ENCODE peak calls at places on chromosome 1, in seven cellular contexts. One of them, this sample, is unnamed.

GRCh38 chr1:150106331-150106730 is 38.8 kb downstream of the VPS45 start:
- DNase-seq in foreskin keratinocyte: no peak
- DNase-seq in upper lobe of right lung: no peak
- DNase-seq in fibroblast of lung: peak
- DNase-seq in cardiac fibroblast: no peak
- DNase-seq in hepatocyte: no peak
- DNase-seq in AG09309: no peak
- DNase-seq in this sample: no peak

GRCh38 chr1:68819190-68819829 is 322.4 kb upstream of the DEPDC1 start:
- DNase-seq in cardiac fibroblast: peak
- DNase-seq in AG09309: no peak
- DNase-seq in fibroblast of lung: peak
- DNase-seq in hepatocyte: peak
- DNase-seq in foreskin keratinocyte: peak
- DNase-seq in upper lobe of right lung: no peak
- DNase-seq in this sample: peak

GRCh38 chr1:69246721-69247120 is 321.0 kb upstream of the LRRC7 start:
- DNase-seq in foreskin keratinocyte: no peak
- DNase-seq in cardiac fibroblast: peak
- DNase-seq in fibroblast of lung: peak
- DNase-seq in upper lobe of right lung: no peak
- DNase-seq in hepatocyte: no peak
- DNase-seq in AG09309: no peak
- DNase-seq in this sample: no peak

GRCh38 chr1:84634536-84635205 is 55.6 kb downstream of the SSX2IP start:
- DNase-seq in AG09309: no peak
- DNase-seq in foreskin keratinocyte: peak
- DNase-seq in upper lobe of right lung: no peak
- DNase-seq in fibroblast of lung: no peak
- DNase-seq in hepatocyte: peak
- DNase-seq in cardiac fibroblast: no peak
- DNase-seq in this sample: no peak

GRCh38 chr1:68796888-68797287 is 300.0 kb upstream of the DEPDC1 start:
- DNase-seq in hepatocyte: no peak
- DNase-seq in cardiac fibroblast: no peak
- DNase-seq in upper lobe of right lung: no peak
- DNase-seq in AG09309: no peak
- DNase-seq in foreskin keratinocyte: no peak
- DNase-seq in fibroblast of lung: no peak
- DNase-seq in this sample: no peak

GRCh38 chr1:1680912-1681273 is 11.7 kb downstream of the SLC35E2B start:
- DNase-seq in fibroblast of lung: no peak
- DNase-seq in upper lobe of right lung: no peak
- DNase-seq in AG09309: no peak
- DNase-seq in hepatocyte: peak
- DNase-seq in cardiac fibroblast: no peak
- DNase-seq in foreskin keratinocyte: no peak
- DNase-seq in this sample: no peak

GRCh38 chr1:154765970-154766369 is 104.1 kb downstream of the KCNN3 start:
- DNase-seq in AG09309: no peak
- DNase-seq in cardiac fibroblast: peak
- DNase-seq in upper lobe of right lung: peak
- DNase-seq in hepatocyte: peak
- DNase-seq in foreskin keratinocyte: no peak
- DNase-seq in fibroblast of lung: peak
- DNase-seq in this sample: no peak

GRCh38 chr1:28971980-28972771 is 57.8 kb downstream of the EPB41 start:
- DNase-seq in AG09309: peak
- DNase-seq in cardiac fibroblast: peak
- DNase-seq in fibroblast of lung: peak
- DNase-seq in hepatocyte: peak
- DNase-seq in upper lobe of right lung: no peak
- DNase-seq in foreskin keratinocyte: peak
- DNase-seq in this sample: no peak

GRCh38 chr1:29470087-29470787 is 233.9 kb downstream of the PTPRU start:
- DNase-seq in hepatocyte: no peak
- DNase-seq in upper lobe of right lung: no peak
- DNase-seq in fibroblast of lung: no peak
- DNase-seq in AG09309: no peak
- DNase-seq in cardiac fibroblast: no peak
- DNase-seq in foreskin keratinocyte: no peak
- DNase-seq in this sample: no peak

GRCh38 chr1:15355968-15356621 is 53.6 kb upstream of the EFHD2 start:
- DNase-seq in hepatocyte: peak
- DNase-seq in upper lobe of right lung: no peak
- DNase-seq in foreskin keratinocyte: peak
- DNase-seq in AG09309: no peak
- DNase-seq in fibroblast of lung: peak
- DNase-seq in cardiac fibroblast: no peak
- DNase-seq in this sample: peak

GRCh38 chr1:26215246-26215645 is 18.8 kb upstream of the CEP85 start:
- DNase-seq in hepatocyte: no peak
- DNase-seq in cardiac fibroblast: no peak
- DNase-seq in fibroblast of lung: no peak
- DNase-seq in upper lobe of right lung: peak
- DNase-seq in AG09309: no peak
- DNase-seq in foreskin keratinocyte: no peak
- DNase-seq in this sample: no peak

GRCh38 chr1:108209456-108210108 is 9.4 kb upstream of the SLC25A24 start:
- DNase-seq in hepatocyte: no peak
- DNase-seq in foreskin keratinocyte: no peak
- DNase-seq in cardiac fibroblast: no peak
- DNase-seq in upper lobe of right lung: no peak
- DNase-seq in AG09309: no peak
- DNase-seq in fibroblast of lung: no peak
- DNase-seq in this sample: peak

GRCh38 chr1:178143730-178144343 is 49.9 kb downstream of the RASAL2 start:
- DNase-seq in hepatocyte: no peak
- DNase-seq in fibroblast of lung: peak
- DNase-seq in cardiac fibroblast: no peak
- DNase-seq in upper lobe of right lung: no peak
- DNase-seq in foreskin keratinocyte: peak
- DNase-seq in AG09309: no peak
- DNase-seq in this sample: no peak

GRCh38 chr1:53686371-53687267 is 52.3 kb downstream of the GLIS1 start:
- DNase-seq in AG09309: no peak
- DNase-seq in foreskin keratinocyte: no peak
- DNase-seq in hepatocyte: no peak
- DNase-seq in fibroblast of lung: peak
- DNase-seq in cardiac fibroblast: peak
- DNase-seq in upper lobe of right lung: no peak
- DNase-seq in this sample: no peak

GRCh38 chr1:205325334-205325884 is 3.9 kb upstream of the NUAK2 start:
- DNase-seq in fibroblast of lung: peak
- DNase-seq in upper lobe of right lung: no peak
- DNase-seq in cardiac fibroblast: peak
- DNase-seq in foreskin keratinocyte: peak
- DNase-seq in AG09309: peak
- DNase-seq in hepatocyte: peak
- DNase-seq in this sample: peak

GRCh38 chr1:33876970-33877680 is 13.2 kb downstream of the HMGB4 start:
- DNase-seq in upper lobe of right lung: no peak
- DNase-seq in fibroblast of lung: peak
- DNase-seq in cardiac fibroblast: peak
- DNase-seq in hepatocyte: no peak
- DNase-seq in AG09309: peak
- DNase-seq in foreskin keratinocyte: no peak
- DNase-seq in this sample: no peak

GRCh38 chr1:221839794-221840395 is 98.0 kb upstream of the DUSP10 start:
- DNase-seq in AG09309: peak
- DNase-seq in upper lobe of right lung: no peak
- DNase-seq in fibroblast of lung: peak
- DNase-seq in cardiac fibroblast: peak
- DNase-seq in foreskin keratinocyte: peak
- DNase-seq in hepatocyte: peak
- DNase-seq in this sample: peak

GRCh38 chr1:52032124-52032784 is 1.4 kb downstream of the KTI12 start:
- DNase-seq in foreskin keratinocyte: peak
- DNase-seq in fibroblast of lung: no peak
- DNase-seq in upper lobe of right lung: no peak
- DNase-seq in hepatocyte: no peak
- DNase-seq in cardiac fibroblast: no peak
- DNase-seq in AG09309: no peak
- DNase-seq in this sample: peak

GRCh38 chr1:20726107-20726911 is 6.2 kb downstream of the SH2D5 start:
- DNase-seq in foreskin keratinocyte: no peak
- DNase-seq in fibroblast of lung: no peak
- DNase-seq in hepatocyte: no peak
- DNase-seq in AG09309: no peak
- DNase-seq in upper lobe of right lung: peak
- DNase-seq in cardiac fibroblast: no peak
- DNase-seq in this sample: no peak

GRCh38 chr1:198380275-198380674 is 160.2 kb downstream of the ATP6V1G3 start:
- DNase-seq in upper lobe of right lung: no peak
- DNase-seq in cardiac fibroblast: no peak
- DNase-seq in foreskin keratinocyte: no peak
- DNase-seq in fibroblast of lung: no peak
- DNase-seq in hepatocyte: no peak
- DNase-seq in AG09309: no peak
- DNase-seq in this sample: no peak

GRCh38 chr1:54564312-54565112 is 16.5 kb downstream of the ACOT11 start:
- DNase-seq in fibroblast of lung: no peak
- DNase-seq in cardiac fibroblast: no peak
- DNase-seq in hepatocyte: peak
- DNase-seq in upper lobe of right lung: peak
- DNase-seq in foreskin keratinocyte: peak
- DNase-seq in AG09309: no peak
- DNase-seq in this sample: no peak

GRCh38 chr1:219010720-219011119 is 163.0 kb upstream of the LYPLAL1 start:
- DNase-seq in foreskin keratinocyte: no peak
- DNase-seq in AG09309: no peak
- DNase-seq in cardiac fibroblast: no peak
- DNase-seq in upper lobe of right lung: no peak
- DNase-seq in fibroblast of lung: no peak
- DNase-seq in hepatocyte: no peak
- DNase-seq in this sample: no peak

GRCh38 chr1:176122282-176122681 is 84.8 kb downstream of the COP1 start:
- DNase-seq in AG09309: no peak
- DNase-seq in upper lobe of right lung: no peak
- DNase-seq in fibroblast of lung: no peak
- DNase-seq in hepatocyte: no peak
- DNase-seq in cardiac fibroblast: no peak
- DNase-seq in foreskin keratinocyte: no peak
- DNase-seq in this sample: no peak

GRCh38 chr1:83998205-83998598 is 730 bp downstream of the TTLL7 start:
- DNase-seq in foreskin keratinocyte: no peak
- DNase-seq in fibroblast of lung: peak
- DNase-seq in hepatocyte: no peak
- DNase-seq in upper lobe of right lung: no peak
- DNase-seq in cardiac fibroblast: peak
- DNase-seq in AG09309: no peak
- DNase-seq in this sample: no peak

DNA sequence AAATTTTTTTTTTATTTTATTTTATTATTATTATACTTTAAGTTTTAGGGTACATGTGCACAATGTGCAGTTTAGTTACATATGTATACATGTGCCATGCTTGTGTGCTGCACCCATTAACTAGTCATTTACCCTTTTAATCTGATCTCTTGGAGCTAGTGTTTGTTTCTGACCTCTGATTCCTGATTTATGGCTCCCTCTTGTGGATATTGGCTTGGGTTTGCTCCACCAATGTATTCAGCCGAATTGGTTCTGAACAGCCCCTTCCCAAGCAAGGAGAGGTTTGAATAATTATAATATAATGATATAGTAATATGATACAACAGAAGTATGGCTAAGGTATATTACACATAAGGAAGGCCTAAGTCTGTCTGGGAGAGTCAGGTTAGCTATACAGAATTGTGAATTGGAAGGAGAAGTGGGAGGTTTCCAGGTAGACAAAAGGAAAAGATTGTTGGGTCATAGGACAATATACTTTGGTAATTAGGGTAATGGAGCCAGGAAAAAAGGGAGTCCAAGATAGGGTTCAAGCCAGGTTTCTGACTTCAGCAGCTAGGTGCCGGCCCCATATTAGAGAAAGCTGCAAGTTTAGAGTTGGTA is 53.1 kb upstream of the HMCN1 start:
- DNase-seq in foreskin keratinocyte: peak
- DNase-seq in cardiac fibroblast: peak
- DNase-seq in hepatocyte: peak
- DNase-seq in upper lobe of right lung: no peak
- DNase-seq in AG09309: no peak
- DNase-seq in fibroblast of lung: peak
- DNase-seq in this sample: peak
- TF ChIP-seq CTCF in foreskin keratinocyte: peak
- TF ChIP-seq CTCF in cardiac fibroblast: peak
- TF ChIP-seq CTCF in hepatocyte: peak
- TF ChIP-seq CTCF in upper lobe of right lung: peak
- TF ChIP-seq CTCF in AG09309: peak
- TF ChIP-seq CTCF in fibroblast of lung: peak
- TF ChIP-seq CTCF in this sample: peak

GRCh38 chr1:92461364-92462097 is 25.2 kb downstream of the GFI1 start:
- DNase-seq in hepatocyte: no peak
- DNase-seq in AG09309: no peak
- DNase-seq in fibroblast of lung: no peak
- DNase-seq in foreskin keratinocyte: no peak
- DNase-seq in cardiac fibroblast: no peak
- DNase-seq in upper lobe of right lung: no peak
- DNase-seq in this sample: peak
- TF ChIP-seq CTCF in hepatocyte: no peak
- TF ChIP-seq CTCF in AG09309: no peak
- TF ChIP-seq CTCF in fibroblast of lung: no peak
- TF ChIP-seq CTCF in foreskin keratinocyte: peak
- TF ChIP-seq CTCF in cardiac fibroblast: no peak
- TF ChIP-seq CTCF in upper lobe of right lung: no peak
- TF ChIP-seq CTCF in this sample: no peak

GRCh38 chr1:230149751-230150584 is 82.9 kb downstream of the GALNT2 start:
- DNase-seq in AG09309: no peak
- DNase-seq in foreskin keratinocyte: no peak
- DNase-seq in fibroblast of lung: no peak
- DNase-seq in cardiac fibroblast: no peak
- DNase-seq in hepatocyte: no peak
- DNase-seq in upper lobe of right lung: no peak
- DNase-seq in this sample: peak
- TF ChIP-seq CTCF in AG09309: no peak
- TF ChIP-seq CTCF in foreskin keratinocyte: no peak
- TF ChIP-seq CTCF in fibroblast of lung: no peak
- TF ChIP-seq CTCF in cardiac fibroblast: no peak
- TF ChIP-seq CTCF in hepatocyte: no peak
- TF ChIP-seq CTCF in upper lobe of right lung: no peak
- TF ChIP-seq CTCF in this sample: no peak

DNA sequence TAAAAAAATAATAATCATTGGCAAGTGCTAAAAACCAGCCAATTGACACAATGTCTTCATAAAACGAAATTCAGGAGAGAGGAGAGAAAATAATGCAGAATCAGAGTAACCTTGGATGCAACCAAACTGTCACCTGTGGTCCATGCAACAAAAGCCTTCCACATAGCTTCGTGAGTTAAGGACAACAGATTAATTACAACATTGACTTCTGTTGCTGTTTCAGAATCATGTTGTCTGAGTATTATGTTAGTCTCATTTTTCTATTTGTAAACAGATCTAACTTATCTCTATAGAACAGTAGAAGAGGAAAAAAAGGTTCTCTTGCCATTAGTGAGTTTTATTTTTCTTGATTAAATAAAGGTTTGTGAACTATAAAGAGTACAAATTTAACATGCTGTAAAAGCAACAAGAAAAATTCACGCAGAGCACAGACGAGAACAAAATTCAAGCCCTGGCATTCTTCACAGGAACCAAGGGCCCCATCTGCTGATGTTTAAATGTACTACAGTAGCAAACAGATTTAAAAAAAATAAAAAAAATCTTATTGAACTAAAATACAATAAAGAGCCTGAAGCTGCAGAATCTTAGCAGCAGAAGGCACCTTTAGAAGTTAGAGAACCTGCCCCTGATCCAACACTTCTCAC is 381.1 kb upstream of the PKN2 start:
- DNase-seq in hepatocyte: peak
- DNase-seq in foreskin keratinocyte: peak
- DNase-seq in AG09309: no peak
- DNase-seq in fibroblast of lung: peak
- DNase-seq in upper lobe of right lung: no peak
- DNase-seq in cardiac fibroblast: peak
- DNase-seq in this sample: peak
- TF ChIP-seq CTCF in hepatocyte: peak
- TF ChIP-seq CTCF in foreskin keratinocyte: peak
- TF ChIP-seq CTCF in AG09309: peak
- TF ChIP-seq CTCF in fibroblast of lung: peak
- TF ChIP-seq CTCF in upper lobe of right lung: peak
- TF ChIP-seq CTCF in cardiac fibroblast: peak
- TF ChIP-seq CTCF in this sample: peak

This sample was measured in GM12865.